ENCODE peak calls at places on chromosomes 1 and 21, in ten cellular contexts. Q, P, Y, B, N, A, V, I, W and C are unnamed samples.

GRCh38 chr21:16420086-16420724 is 690.4 kb downstream of the USP25 start:
- DNase-seq in A (peak), Y (no peak), P (no peak), Q (no peak), W (no peak), B (peak), I (no peak), N (peak), V (peak), C (peak)

GRCh38 chr1:181043025-181043880 is 9.5 kb downstream of the MR1 start:
- DNase-seq in A (peak), Y (peak), W (no peak), B (no peak), I (no peak), V (peak), N (no peak), P (peak), Q (no peak), C (peak)

GRCh38 chr1:14498839-14499238 is 99.6 kb upstream of the KAZN start:
- DNase-seq in Q (no peak), W (peak), Y (no peak), I (no peak), V (no peak), B (no peak), N (no peak), P (no peak), A (no peak), C (no peak)

GRCh38 chr1:12604114-12604874 is 13.7 kb downstream of the DHRS3 start:
- DNase-seq in W (no peak), P (no peak), Q (peak), A (peak), V (peak), B (peak), N (no peak), I (no peak), Y (peak), C (peak)

GRCh38 chr1:74775735-74776134 is 42.8 kb downstream of the TYW3 start:
- DNase-seq in Q (no peak), P (no peak), B (no peak), V (no peak), N (no peak), A (no peak), W (no peak), I (no peak), Y (no peak), C (no peak)

GRCh38 chr1:156337052-156337887 is 822 bp downstream of the CCT3 start:
- DNase-seq in V (peak), B (no peak), W (no peak), Y (no peak), A (no peak), N (no peak), P (no peak), I (no peak), Q (peak), C (no peak)

GRCh38 chr1:25245809-25246599 is 1.2 kb downstream of the RSRP1 start:
- DNase-seq in I (peak), W (no peak), N (no peak), A (peak), Q (peak), Y (peak), B (peak), V (peak), P (peak), C (no peak)

GRCh38 chr1:194584052-194584451 is 1397.6 kb upstream of the B3GALT2 start:
- DNase-seq in W (no peak), A (no peak), Q (no peak), N (no peak), V (no peak), B (no peak), I (no peak), P (no peak), Y (no peak), C (no peak)

GRCh38 chr1:214808845-214809460 is 206.0 kb downstream of the CENPF start:
- DNase-seq in Y (no peak), V (peak), N (no peak), I (peak), P (peak), B (peak), Q (peak), W (no peak), A (peak), C (peak)

GRCh38 chr1:174005032-174005431 is 17.1 kb downstream of the RC3H1 start:
- DNase-seq in A (peak), Q (peak), B (peak), W (no peak), N (no peak), I (no peak), P (no peak), Y (no peak), V (peak), C (no peak)

GRCh38 chr1:1123581-1124507 is 8.0 kb upstream of the C1orf159 start:
- DNase-seq in A (no peak), B (no peak), Y (no peak), I (no peak), Q (no peak), N (no peak), W (no peak), P (no peak), V (peak), C (peak)

GRCh38 chr1:206930210-206930798 is 8.6 kb upstream of the FCMR start:
- DNase-seq in Q (peak), P (no peak), A (no peak), Y (no peak), I (no peak), B (no peak), W (no peak), N (no peak), V (no peak), C (no peak)

GRCh38 chr1:208252126-208252853 is 8.1 kb upstream of the PLXNA2 start:
- DNase-seq in V (no peak), Y (no peak), N (peak), P (peak), B (no peak), W (no peak), Q (no peak), I (peak), A (no peak), C (no peak)

GRCh38 chr1:80218112-80218511 is 1211.6 kb upstream of the ADGRL4 start:
- DNase-seq in V (peak), W (no peak), A (peak), I (peak), Q (peak), P (peak), B (peak), N (no peak), Y (no peak), C (peak)

GRCh38 chr1:206507395-206508129 is at the start of gene RASSF5:
- DNase-seq in W (peak), A (peak), N (peak), Y (peak), I (peak), B (peak), Q (peak), P (peak), V (peak), C (peak)

GRCh38 chr1:211036701-211037494 is 97.0 kb downstream of the KCNH1 start:
- DNase-seq in N (no peak), Y (no peak), P (no peak), Q (no peak), W (no peak), B (peak), A (peak), V (peak), I (no peak), C (peak)

GRCh38 chr1:54486864-54487263 is 61.2 kb upstream of the ACOT11 start:
- DNase-seq in Q (no peak), B (no peak), W (no peak), I (peak), Y (no peak), P (no peak), V (no peak), A (no peak), N (no peak), C (no peak)

GRCh38 chr1:92922378-92923035 is 38.8 kb downstream of the DIPK1A start:
- DNase-seq in P (no peak), Y (no peak), I (no peak), V (no peak), A (no peak), Q (no peak), N (no peak), B (peak), W (no peak), C (peak)

GRCh38 chr1:42822833-42823392 is 5.7 kb upstream of the SVBP start:
- DNase-seq in A (no peak), V (peak), P (no peak), W (no peak), N (no peak), Y (no peak), B (peak), Q (no peak), I (no peak), C (no peak)

GRCh38 chr1:40944841-40945430 is 34.6 kb upstream of the CTPS1 start:
- DNase-seq in Q (no peak), V (peak), W (no peak), A (no peak), I (no peak), B (peak), N (peak), P (no peak), Y (no peak), C (peak)

GRCh38 chr21:39156024-39156423 is 27.2 kb downstream of the PSMG1 start:
- DNase-seq in Q (no peak), V (no peak), I (no peak), N (no peak), B (peak), Y (no peak), W (no peak), A (peak), P (no peak), C (peak)

GRCh38 chr1:167127236-167127635 is 33.4 kb downstream of the STYXL2 start:
- DNase-seq in A (no peak), W (no peak), P (no peak), Q (no peak), I (no peak), B (no peak), V (no peak), N (no peak), Y (no peak), C (no peak)

GRCh38 chr1:90313756-90314155 is 318.8 kb downstream of the ZNF326 start:
- DNase-seq in I (no peak), W (no peak), Q (no peak), N (no peak), P (no peak), B (peak), Y (no peak), A (no peak), V (no peak), C (no peak)

GRCh38 chr1:232435746-232436145 is 194.2 kb downstream of the SIPA1L2 start:
- DNase-seq in P (no peak), V (peak), Y (no peak), B (peak), W (no peak), I (no peak), A (peak), Q (no peak), N (no peak), C (no peak)

GRCh38 chr1:32775640-32776337 is 41.4 kb downstream of the YARS1 start:
- DNase-seq in P (no peak), B (peak), A (no peak), Y (no peak), I (no peak), V (no peak), W (no peak), Q (no peak), N (no peak), C (peak)

GRCh38 chr1:116313776-116314175 is 59.3 kb upstream of the ATP1A1 start:
- DNase-seq in P (no peak), N (no peak), I (no peak), Y (no peak), B (no peak), V (no peak), Q (no peak), W (no peak), A (no peak), C (no peak)

GRCh38 chr1:221839794-221840395 is 98.0 kb upstream of the DUSP10 start:
- DNase-seq in Y (no peak), V (peak), B (peak), N (peak), Q (peak), I (no peak), A (peak), P (no peak), W (peak), C (peak)

GRCh38 chr1:229691362-229691761 is 65.3 kb downstream of the URB2 start:
- DNase-seq in I (no peak), B (no peak), W (no peak), Y (no peak), P (no peak), V (no peak), A (no peak), Q (no peak), N (no peak), C (no peak)

GRCh38 chr1:178651742-178652141 is 73.3 kb upstream of the RALGPS2 start:
- DNase-seq in I (no peak), P (no peak), Y (no peak), V (peak), N (no peak), Q (no peak), W (no peak), B (peak), A (no peak), C (peak)

GRCh38 chr1:15820478-15820877 is 13.0 kb upstream of the UQCRHL start:
- DNase-seq in Q (no peak), P (no peak), B (no peak), I (no peak), W (no peak), Y (no peak), V (no peak), A (peak), N (no peak), C (peak)

GRCh38 chr21:36499578-36500471 is 19.9 kb upstream of the CLDN14 start:
- DNase-seq in Y (no peak), N (peak), P (no peak), B (peak), W (no peak), Q (no peak), I (no peak), V (peak), A (peak), C (no peak)

GRCh38 chr1:214979191-214979590 is 103.3 kb upstream of the KCNK2 start:
- DNase-seq in Y (no peak), W (no peak), I (no peak), Q (no peak), P (no peak), N (no peak), V (no peak), A (peak), B (no peak), C (no peak)

GRCh38 chr1:103307751-103308150 is 199.4 kb upstream of the COL11A1 start:
- DNase-seq in A (no peak), P (no peak), Q (no peak), Y (no peak), V (no peak), B (no peak), N (no peak), I (no peak), W (no peak), C (no peak)

GRCh38 chr1:59359325-59359724 is 62.4 kb downstream of the FGGY start:
- DNase-seq in Y (no peak), N (no peak), P (no peak), B (peak), Q (no peak), W (no peak), I (no peak), A (no peak), V (no peak), C (no peak)

DNA sequence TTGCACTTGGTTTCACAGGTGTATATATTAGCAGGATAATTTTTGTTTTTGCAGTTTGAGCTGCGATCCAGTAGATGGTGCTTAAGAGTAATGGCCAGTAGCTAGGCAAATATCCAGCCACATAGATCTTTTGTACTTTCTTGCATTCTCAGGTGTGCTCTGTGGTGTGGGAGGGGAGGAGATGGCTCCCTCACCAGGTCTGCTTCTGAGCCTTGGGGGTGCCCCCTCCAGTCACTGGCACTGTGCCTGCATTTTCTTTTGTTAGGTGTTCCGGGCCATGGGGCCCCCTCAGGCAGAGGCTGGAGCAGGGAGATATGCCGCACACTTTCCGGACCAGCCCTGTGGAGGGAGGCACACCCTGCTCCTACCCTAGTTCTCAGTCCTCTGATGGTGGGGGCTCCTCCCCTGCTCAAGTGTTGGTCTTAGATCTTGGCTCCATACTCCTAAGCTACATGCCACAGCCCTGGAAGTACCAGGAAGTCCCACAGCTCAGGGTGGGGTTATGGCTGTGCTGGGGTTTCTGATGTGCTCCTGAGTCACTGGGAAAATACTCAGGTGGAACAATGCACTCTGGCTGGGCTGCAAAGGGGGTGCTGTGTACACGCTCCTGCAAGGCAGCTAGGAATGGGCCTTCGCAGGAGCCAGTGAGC is 197.6 kb upstream of the DMRTA2 start:
- DNase-seq in I (peak), Y (no peak), A (peak), P (peak), V (peak), N (no peak), B (peak), W (no peak), Q (no peak), C (no peak)
- TF ChIP-seq CTCF in I (peak), Y (no peak), A (peak), P (peak), V (peak), N (peak), B (peak), W (no peak), Q (peak), C (peak)

GRCh38 chr1:17436380-17437174 is 2.9 kb downstream of the RCC2 start:
- DNase-seq in A (no peak), I (peak), V (no peak), N (no peak), Q (no peak), P (peak), Y (no peak), B (peak), W (no peak), C (no peak)

GRCh38 chr1:17433261-17433660 is 6.2 kb downstream of the RCC2 start:
- DNase-seq in B (no peak), P (no peak), N (no peak), V (no peak), I (no peak), Y (no peak), W (no peak), Q (no peak), A (no peak), C (no peak)

GRCh38 chr1:17434591-17434990 is 4.9 kb downstream of the RCC2 start:
- DNase-seq in B (no peak), Y (no peak), I (no peak), P (peak), Q (no peak), W (no peak), V (no peak), N (no peak), A (no peak), C (no peak)

GRCh38 chr1:17432412-17432811 is 7.1 kb downstream of the RCC2 start:
- DNase-seq in I (no peak), B (no peak), P (no peak), Q (no peak), N (no peak), Y (no peak), A (no peak), W (no peak), V (no peak), C (no peak)

GRCh38 chr1:17434016-17434415 is 5.5 kb downstream of the RCC2 start:
- DNase-seq in Q (no peak), P (peak), V (no peak), W (no peak), N (no peak), A (no peak), Y (no peak), B (no peak), I (no peak), C (no peak)
- H3K4me3 ChIP-seq in Q (no peak), P (peak), V (no peak), W (no peak), N (no peak), A (no peak), Y (no peak), B (no peak), I (no peak), C (no peak)

DNA sequence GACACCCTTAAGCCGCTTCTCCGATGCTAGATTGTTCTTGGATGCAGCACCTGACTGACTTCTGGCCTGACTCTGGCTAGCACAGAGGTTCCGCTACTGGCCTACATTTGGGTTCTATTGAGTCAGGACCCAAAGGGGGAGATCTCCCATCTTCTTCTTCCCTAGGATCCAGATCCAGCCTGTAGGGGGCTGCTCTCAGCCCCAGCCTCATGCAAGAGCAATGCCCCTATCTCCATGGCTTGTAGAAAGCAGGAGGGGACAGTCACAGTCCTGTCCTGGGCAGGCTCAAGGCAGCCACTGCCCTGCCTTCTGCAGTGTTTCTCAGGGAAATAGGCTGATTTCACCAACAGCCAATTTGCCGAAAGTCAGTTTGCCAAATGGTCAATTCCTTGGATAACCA is 6.3 kb upstream of the ADAR start:
- DNase-seq in Q (no peak), W (no peak), Y (no peak), V (no peak), B (no peak), I (peak), P (peak), N (no peak), A (no peak), C (no peak)
- TF ChIP-seq CTCF in Q (no peak), W (no peak), Y (no peak), V (no peak), B (no peak), I (peak), P (peak), N (no peak), A (no peak), C (no peak)

GRCh38 chr21:45883090-45883489 is 98.5 kb upstream of the COL6A1 start:
- DNase-seq in Y (no peak), W (no peak), V (no peak), Q (no peak), N (no peak), A (no peak), B (no peak), P (no peak), I (no peak), C (no peak)
- H3K4me3 ChIP-seq in Y (no peak), W (no peak), V (no peak), Q (no peak), N (no peak), A (no peak), B (no peak), P (no peak), I (no peak), C (no peak)

GRCh38 chr1:243409284-243409683 is 153.4 kb downstream of the SDCCAG8 start:
- DNase-seq in V (peak), I (no peak), Q (peak), Y (no peak), B (no peak), N (no peak), A (no peak), W (no peak), P (peak), C (no peak)
- TF ChIP-seq CTCF in V (peak), I (peak), Q (peak), Y (no peak), B (peak), N (no peak), A (no peak), W (no peak), P (peak), C (peak)

GRCh38 chr1:94821636-94822305 is 1.6 kb downstream of the SLC44A3 start:
- DNase-seq in I (no peak), V (no peak), B (no peak), N (no peak), A (no peak), W (no peak), P (no peak), Y (no peak), Q (no peak), C (no peak)
- H3K4me3 ChIP-seq in I (no peak), V (no peak), B (no peak), N (no peak), A (no peak), W (no peak), P (peak), Y (no peak), Q (no peak), C (no peak)

GRCh38 chr1:39398278-39399010 is 93.0 kb upstream of the BMP8A start:
- DNase-seq in A (peak), W (peak), V (peak), N (peak), B (peak), P (peak), Y (peak), Q (peak), I (peak), C (peak)
- TF ChIP-seq CTCF in A (no peak), W (no peak), V (no peak), N (no peak), B (no peak), P (no peak), Y (no peak), Q (no peak), I (no peak), C (no peak)

GRCh38 chr21:34935868-34936267 is 113.2 kb downstream of the RUNX1 start:
- DNase-seq in W (no peak), I (no peak), B (no peak), A (no peak), Y (no peak), P (no peak), N (no peak), V (no peak), Q (no peak), C (peak)

GRCh38 chr21:34932233-34932632 is 116.9 kb downstream of the RUNX1 start:
- DNase-seq in Q (no peak), B (no peak), Y (no peak), I (no peak), V (no peak), P (no peak), A (no peak), W (no peak), N (no peak), C (no peak)

GRCh38 chr21:34934350-34934749 is 114.8 kb downstream of the RUNX1 start:
- DNase-seq in P (no peak), A (no peak), Q (no peak), V (no peak), W (no peak), I (no peak), N (no peak), Y (no peak), B (no peak), C (no peak)

GRCh38 chr21:34935452-34935851 is 113.7 kb downstream of the RUNX1 start:
- DNase-seq in N (no peak), Y (no peak), B (no peak), P (no peak), W (no peak), I (no peak), A (peak), Q (no peak), V (no peak), C (no peak)

GRCh38 chr21:34933609-34934345 is 115.3 kb downstream of the RUNX1 start:
- DNase-seq in Y (no peak), I (no peak), N (no peak), V (no peak), Q (peak), W (no peak), P (no peak), A (no peak), B (no peak), C (no peak)
- H3K4me3 ChIP-seq in Y (no peak), I (no peak), N (no peak), V (no peak), Q (no peak), W (no peak), P (no peak), A (no peak), B (no peak), C (no peak)